ENCODE peak calls at places on chromosomes 4 and X, in six cellular contexts. Z is CD8-positive, alpha-beta memory T cell; C is tibial artery; R is CD4-positive, CD25-positive, alpha-beta regulatory T cell; I is vagina; U is mammary epithelial cell. S is an unnamed sample.

GRCh38 chr4:147407261-147408045 is 73.4 kb upstream of the EDNRA start:
- DNase-seq in Z (no peak), C (no peak), R (no peak), I (no peak), U (no peak), S (no peak)

GRCh38 chr4:184450045-184450444 is 24.3 kb downstream of the IRF2 start:
- DNase-seq in Z (no peak), C (no peak), R (no peak), I (no peak), U (peak; percentile 39), S (no peak)

GRCh38 chrX:17377047-17377692 is 2.2 kb downstream of the NHS start:
- DNase-seq in Z (no peak), C (peak; percentile 81), R (peak; percentile 1), I (no peak), U (peak; percentile 84), S (no peak)

GRCh38 chr4:30945586-30945985 is 225.4 kb downstream of the PCDH7 start:
- DNase-seq in Z (no peak), C (no peak), R (no peak), I (no peak), U (no peak), S (no peak)

GRCh38 chrX:134484039-134484438 is 24.1 kb downstream of the HPRT1 start:
- DNase-seq in Z (no peak), C (no peak), R (peak; percentile 65), I (no peak), U (peak; percentile 39), S (no peak)

GRCh38 chr4:38306482-38307071 is 346.4 kb downstream of the PTTG2 start:
- DNase-seq in Z (no peak), C (no peak), R (peak; percentile 83), I (no peak), U (no peak), S (no peak)

GRCh38 chr4:78864405-78865024 is 74.7 kb downstream of the PAQR3 start:
- DNase-seq in Z (no peak), C (no peak), R (peak; percentile 86), I (no peak), U (peak; percentile 58), S (no peak)

GRCh38 chr4:174828845-174829701 is at the start of gene GLRA3:
- DNase-seq in Z (no peak), C (no peak), R (peak; percentile 15), I (no peak), U (peak; percentile 17), S (no peak)

GRCh38 chrX:103726477-103726876 is 15.8 kb downstream of the TMEM31 start:
- DNase-seq in Z (no peak), C (no peak), R (no peak), I (no peak), U (no peak), S (no peak)

GRCh38 chr4:57182132-57182874 is 72.1 kb upstream of the IGFBP7 start:
- DNase-seq in Z (no peak), C (no peak), R (no peak), I (no peak), U (no peak), S (no peak)

GRCh38 chr4:121711263-121712000 is 14.7 kb upstream of the ANXA5 start:
- DNase-seq in Z (no peak), C (peak; percentile 92), R (no peak), I (no peak), U (peak; percentile 87), S (no peak)

GRCh38 chrX:135000516-135000915 is 9.7 kb downstream of the SMIM10 start:
- DNase-seq in Z (no peak), C (no peak), R (no peak), I (no peak), U (no peak), S (no peak)

GRCh38 chr4:135184715-135185114 is 983.1 kb upstream of the PABPC4L start:
- DNase-seq in Z (no peak), C (no peak), R (no peak), I (no peak), U (no peak), S (no peak)

GRCh38 chr4:163164591-163164990 is 2.1 kb downstream of the NAF1 start:
- DNase-seq in Z (no peak), C (no peak), R (no peak), I (no peak), U (peak; percentile 68), S (no peak)

GRCh38 chrX:53074987-53075386 is 7.2 kb upstream of the TSPYL2 start:
- DNase-seq in Z (no peak), C (no peak), R (peak; percentile 18), I (no peak), U (no peak), S (no peak)

GRCh38 chr4:157221895-157222763 is 1.6 kb downstream of the GRIA2 start:
- DNase-seq in Z (no peak), C (peak; percentile 68), R (no peak), I (no peak), U (no peak), S (no peak)

GRCh38 chrX:122246937-122247336 is 937.1 kb upstream of the GRIA3 start:
- DNase-seq in Z (no peak), C (no peak), R (no peak), I (no peak), U (no peak), S (no peak)

GRCh38 chr4:148071009-148071408 is 339.1 kb downstream of the ARHGAP10 start:
- DNase-seq in Z (no peak), C (no peak), R (no peak), I (no peak), U (no peak), S (no peak)

GRCh38 chrX:3218442-3218841 is 128.0 kb downstream of the MXRA5 start:
- DNase-seq in Z (no peak), C (no peak), R (no peak), I (no peak), U (no peak), S (no peak)

GRCh38 chr4:55947912-55948725 is 626 bp upstream of the CEP135 start:
- DNase-seq in Z (peak; percentile 27), C (no peak), R (peak; percentile 83), I (no peak), U (peak; percentile 93), S (peak; percentile 41)

GRCh38 chr4:5458676-5459075 is 249.7 kb downstream of the EVC2 start:
- DNase-seq in Z (no peak), C (peak; percentile 23), R (no peak), I (no peak), U (no peak), S (no peak)

GRCh38 chrX:147602297-147602696 is 309.4 kb upstream of the FMR1 start:
- DNase-seq in Z (no peak), C (no peak), R (no peak), I (no peak), U (no peak), S (no peak)

GRCh38 chrX:75151828-75152592 is 4.1 kb downstream of the ABCB7 start:
- DNase-seq in Z (no peak), C (no peak), R (no peak), I (no peak), U (no peak), S (no peak)

GRCh38 chr4:183610033-183610432 is 49.0 kb downstream of the RWDD4 start:
- DNase-seq in Z (no peak), C (no peak), R (no peak), I (no peak), U (peak; percentile 10), S (no peak)

GRCh38 chrX:106802388-106803275 is at the start of gene TBC1D8B:
- DNase-seq in Z (no peak), C (peak; percentile 90), R (peak; percentile 33), I (no peak), U (peak; percentile 88), S (peak; percentile 0)

GRCh38 chrX:13703589-13703988 is 14.7 kb downstream of the RAB9A start:
- DNase-seq in Z (no peak), C (no peak), R (no peak), I (no peak), U (no peak), S (no peak)

GRCh38 chr4:27094224-27094623 is 233.6 kb downstream of the STIM2 start:
- DNase-seq in Z (no peak), C (peak; percentile 24), R (no peak), I (no peak), U (no peak), S (no peak)

GRCh38 chr4:108301583-108302256 is 133.0 kb upstream of the LEF1 start:
- DNase-seq in Z (no peak), C (no peak), R (peak; percentile 20), I (no peak), U (no peak), S (no peak)

GRCh38 chrX:69015564-69016218 is 149.6 kb downstream of the PJA1 start:
- DNase-seq in Z (no peak), C (no peak), R (no peak), I (peak; percentile 31), U (no peak), S (no peak)

DNA sequence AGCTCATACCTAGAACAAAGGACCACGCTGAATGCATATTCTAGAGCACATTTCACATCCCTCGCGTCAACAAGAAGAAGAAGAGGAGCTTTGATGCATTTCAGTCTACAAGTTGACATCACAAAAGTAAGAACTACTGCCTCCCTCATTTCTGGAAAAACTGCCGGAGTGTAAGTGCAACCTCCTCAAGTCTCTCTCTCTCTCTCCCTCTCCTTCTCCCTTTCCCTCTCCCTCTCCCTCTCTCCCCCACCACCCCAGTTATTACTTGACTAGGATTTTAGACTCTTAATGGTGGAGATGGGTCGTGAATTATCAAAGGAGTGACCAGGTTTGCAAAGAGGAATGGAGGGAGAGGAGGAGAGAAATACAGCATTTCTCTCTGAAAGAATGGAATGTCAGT is 1.4 kb upstream of the IRS4 start:
- DNase-seq in Z (no peak), C (no peak), R (no peak), I (no peak), U (no peak), S (no peak)
- H3K4me3 ChIP-seq in Z (no peak overlapping the region), C (no peak overlapping the region), R (no peak overlapping the region), I (no peak overlapping the region), U (no peak overlapping the region), S (no peak overlapping the region)

DNA sequence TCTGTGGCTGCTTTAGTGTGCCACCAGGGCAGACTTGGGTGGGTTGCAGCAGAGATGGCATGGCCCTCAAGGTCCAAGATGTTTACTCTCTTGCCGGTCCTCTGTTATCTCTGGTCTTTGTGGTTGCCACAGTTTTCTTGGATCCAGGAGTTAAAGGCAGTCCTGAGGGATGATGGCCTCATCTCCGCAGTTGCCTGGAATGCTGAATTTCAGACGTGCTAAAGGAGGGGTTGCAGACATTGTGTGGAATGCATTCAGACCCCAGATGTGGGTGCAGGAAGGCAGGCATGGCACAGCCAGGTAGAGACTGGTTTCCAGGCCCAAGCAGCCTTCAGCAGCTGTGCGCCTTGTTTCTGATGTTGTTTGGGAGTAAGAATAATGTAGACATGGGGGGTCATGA is 64.4 kb downstream of the TBL1X start:
- DNase-seq in Z (no peak), C (no peak), R (no peak), I (no peak), U (no peak), S (no peak)
- H3K4me1 ChIP-seq in Z (peaks cover 9% of the 10 kb centered on the region), C (peaks cover 3% of the 10 kb centered on the region), R (peaks cover 10% of the 10 kb centered on the region), I (no peaks in the 10 kb centered on the region), U (no peaks in the 10 kb centered on the region), S (no peaks in the 10 kb centered on the region)

GRCh38 chr4:1216869-1217294 is 32.0 kb downstream of the CTBP1 start:
- DNase-seq in Z (peak; percentile 40), C (no peak), R (peak; percentile 87), I (no peak), U (no peak), S (peak; percentile 47)
- H3K4me3 ChIP-seq in Z (peak overlapping the region; percentile 38), C (no peak overlapping the region), R (no peak overlapping the region), I (no peak overlapping the region), U (no peak overlapping the region), S (peak overlapping the region; percentile 41)

DNA sequence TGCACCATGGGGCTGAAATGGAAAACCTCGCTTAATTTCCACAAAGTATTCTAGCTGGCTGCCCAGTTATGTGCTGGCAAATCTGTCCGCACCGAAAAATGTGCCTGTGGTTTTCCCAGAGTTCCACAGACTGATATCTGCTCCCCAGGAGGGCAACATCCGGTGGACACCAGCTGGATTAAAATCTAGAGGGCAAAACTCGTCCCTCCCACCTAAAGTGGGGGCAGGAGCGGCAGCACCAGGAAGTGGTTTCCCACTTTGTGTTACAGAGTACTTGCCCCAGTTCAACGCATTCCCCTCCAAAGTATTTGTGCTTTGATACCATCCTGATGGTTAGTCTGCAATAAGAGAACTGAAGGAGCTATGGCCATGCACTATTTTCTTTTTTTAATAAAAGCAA is 187.6 kb downstream of the TSPAN5 start:
- DNase-seq in Z (no peak), C (no peak), R (no peak), I (no peak), U (no peak), S (no peak)
- H3K4me1 ChIP-seq in Z (peaks cover 14% of the 10 kb centered on the region), C (peaks cover 3% of the 10 kb centered on the region), R (peaks cover 8% of the 10 kb centered on the region), I (peaks cover 13% of the 10 kb centered on the region), U (peaks cover 40% of the 10 kb centered on the region), S (peaks cover 6% of the 10 kb centered on the region)

S was measured in effector memory CD4-positive, alpha-beta T cell.